ENCODE peak calls at places on chromosomes 1 and 21, in six cellular contexts. B is endothelial cell of umbilical vein; C is CD8-positive, alpha-beta T cell; A is body of pancreas; W is heart left ventricle; Q is IMR-90. P is an unnamed sample.

GRCh38 chr1:39657402-39657801 is 14.5 kb downstream of the NT5C1A start:
- DNase-seq in B (no peak), W (no peak), A (no peak), Q (peak; percentile 35), C (no peak), P (no peak)

GRCh38 chr21:46190491-46191131 is 6.4 kb upstream of the SPATC1L start:
- DNase-seq in Q (no peak), W (no peak), C (no peak), B (no peak), A (no peak), P (no peak)

GRCh38 chr1:47477595-47478080 is 39.8 kb downstream of the FOXD2 start:
- DNase-seq in B (no peak), Q (no peak), A (peak; percentile 51), C (no peak), W (no peak), P (no peak)

GRCh38 chr1:174262747-174263241 is 103.5 kb downstream of the RABGAP1L start:
- DNase-seq in Q (peak; percentile 65), C (no peak), W (no peak), A (no peak), B (peak; percentile 68), P (peak; percentile 81)

GRCh38 chr1:34781071-34781843 is at the start of gene GJB3:
- DNase-seq in B (no peak), Q (no peak), W (no peak), A (no peak), C (no peak), P (peak; percentile 37)

GRCh38 chr21:43338951-43339350 is 88.0 kb downstream of the SIK1 start:
- DNase-seq in C (no peak), B (peak; percentile 71), A (no peak), Q (no peak), W (no peak), P (no peak)

GRCh38 chr21:15079276-15079675 is 14.5 kb upstream of the NRIP1 start:
- DNase-seq in Q (no peak), B (no peak), A (no peak), C (no peak), W (peak; percentile 22), P (no peak)

GRCh38 chr1:94949681-94950661 is 23.1 kb upstream of the CNN3 start:
- DNase-seq in B (peak; percentile 22), A (peak; percentile 70), W (no peak), Q (peak; percentile 85), C (no peak), P (no peak)

GRCh38 chr1:113507552-113508214 is 117.4 kb downstream of the MAGI3 start:
- DNase-seq in W (no peak), Q (no peak), C (no peak), B (no peak), A (no peak), P (no peak)

GRCh38 chr1:216723274-216723780 is at the start of gene ESRRG:
- DNase-seq in W (peak; percentile 84), B (no peak), C (no peak), Q (peak; percentile 17), A (peak; percentile 59), P (peak; percentile 48)

GRCh38 chr1:108780937-108781574 is 34.6 kb downstream of the STXBP3 start:
- DNase-seq in Q (no peak), C (no peak), W (no peak), A (no peak), B (peak; percentile 16), P (no peak)

GRCh38 chr1:241612533-241613505 is 27.4 kb downstream of the CHML start:
- DNase-seq in W (no peak), B (peak; percentile 73), C (no peak), Q (peak; percentile 97), A (no peak), P (peak; percentile 83)

GRCh38 chr1:1873186-1873585 is 17.7 kb downstream of the GNB1 start:
- DNase-seq in A (peak; percentile 55), C (no peak), W (peak; percentile 91), B (no peak), Q (no peak), P (no peak)

GRCh38 chr1:1875932-1876331 is 15.0 kb downstream of the GNB1 start:
- DNase-seq in W (no peak), B (no peak), Q (no peak), A (no peak), C (no peak), P (no peak)

GRCh38 chr1:1877852-1878436 is 12.9 kb downstream of the GNB1 start:
- DNase-seq in B (no peak), W (no peak), Q (no peak), A (no peak), C (no peak), P (no peak)

GRCh38 chr1:1874901-1875300 is 16.0 kb downstream of the GNB1 start:
- DNase-seq in A (no peak), W (no peak), C (no peak), B (no peak), Q (no peak), P (no peak)

GRCh38 chr1:1876335-1876935 is 14.5 kb downstream of the GNB1 start:
- DNase-seq in W (peak; percentile 5), A (no peak), Q (peak; percentile 32), C (no peak), B (no peak), P (no peak)
- H3K4me1 ChIP-seq in W (peaks cover 91% of the 10 kb centered on the region), A (peaks cover 36% of the 10 kb centered on the region), Q (peaks cover 19% of the 10 kb centered on the region), C (peaks cover 72% of the 10 kb centered on the region), B (no peaks in the 10 kb centered on the region), P (peaks cover 37% of the 10 kb centered on the region)

DNA sequence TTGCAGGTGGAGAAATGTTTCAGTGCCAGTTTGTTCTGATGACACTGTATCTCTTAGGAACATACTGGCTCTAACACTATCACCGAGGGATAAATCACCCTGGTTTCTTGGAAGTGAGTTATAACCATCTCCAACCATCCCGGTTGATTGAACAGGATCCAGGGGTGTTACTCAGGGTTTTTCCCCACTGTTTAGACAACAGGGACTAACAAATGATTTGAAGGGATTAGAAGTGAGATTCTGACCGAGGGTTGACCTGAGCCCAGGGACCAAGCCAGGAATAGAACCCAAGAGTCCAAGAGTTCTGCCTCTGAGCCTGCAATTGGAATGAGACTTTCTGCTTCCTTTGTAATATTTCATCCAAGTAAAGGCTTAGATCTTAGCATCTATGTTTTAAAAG is 154.0 kb downstream of the DHRS3 start:
- DNase-seq in A (no peak), W (no peak), Q (no peak), B (no peak), C (no peak), P (no peak)
- H3K27me3 ChIP-seq in A (no peaks in the 10 kb centered on the region), W (no peaks in the 10 kb centered on the region), Q (no peaks in the 10 kb centered on the region), B (no peaks in the 10 kb centered on the region), C (no peaks in the 10 kb centered on the region), P (no peaks in the 10 kb centered on the region)

GRCh38 chr1:178951600-178951999 is 74.1 kb upstream of the FAM20B start:
- DNase-seq in C (no peak), W (no peak), Q (no peak), A (no peak), B (no peak), P (peak; percentile 22)
- H3K4me1 ChIP-seq in C (no peaks in the 10 kb centered on the region), W (peaks cover 11% of the 10 kb centered on the region), Q (peaks cover 3% of the 10 kb centered on the region), A (peaks cover 18% of the 10 kb centered on the region), B (no peaks in the 10 kb centered on the region), P (peaks cover 4% of the 10 kb centered on the region)

DNA sequence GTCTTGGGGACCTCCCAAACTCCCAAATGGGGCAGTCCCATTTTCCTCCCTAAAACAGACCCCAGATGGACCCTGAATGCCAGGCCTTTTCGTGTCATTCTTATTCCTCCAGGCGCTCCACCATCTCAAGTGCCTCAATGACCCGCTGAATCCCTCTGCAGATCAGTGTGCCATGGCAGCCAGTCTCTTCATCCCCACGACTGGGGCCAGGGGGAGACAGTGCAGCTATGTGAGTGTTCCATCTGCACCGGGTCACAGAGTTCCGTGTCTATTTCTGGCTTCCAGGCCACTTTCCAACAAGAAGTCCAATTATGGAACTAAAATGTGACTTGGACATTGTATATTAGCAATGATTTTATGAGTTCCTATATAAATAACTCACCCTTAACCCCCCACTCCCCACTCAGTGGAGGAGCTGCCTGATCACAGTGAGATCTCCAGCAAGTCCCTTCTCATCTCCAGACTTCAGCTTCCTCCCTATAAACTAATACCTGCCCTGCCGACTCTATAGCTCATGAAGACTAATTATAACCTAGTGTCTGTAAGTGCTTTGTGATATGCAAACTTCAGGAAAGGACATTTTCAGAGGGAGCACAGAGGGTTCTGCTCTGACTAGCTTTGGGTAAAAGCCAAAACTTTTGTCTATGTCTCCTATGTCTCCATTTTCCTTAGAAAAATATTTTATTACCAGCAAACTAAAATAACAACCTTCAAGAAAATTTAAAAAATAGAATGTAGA is 56.3 kb upstream of the NFASC start:
- DNase-seq in A (no peak), Q (no peak), W (peak; percentile 63), B (no peak), C (no peak), P (no peak)
- H3K27me3 ChIP-seq in A (no peaks in the 10 kb centered on the region), Q (peaks cover 7% of the 10 kb centered on the region), W (no peaks in the 10 kb centered on the region), B (peaks cover 5% of the 10 kb centered on the region), C (no peaks in the 10 kb centered on the region), P (peaks cover 33% of the 10 kb centered on the region)

GRCh38 chr1:42008264-42008663 is 89.5 kb upstream of the HIVEP3 start:
- DNase-seq in Q (no peak), B (no peak), W (no peak), A (no peak), C (no peak), P (no peak)

GRCh38 chr1:42012852-42013251 is 94.1 kb upstream of the HIVEP3 start:
- DNase-seq in B (no peak), A (no peak), W (no peak), C (no peak), Q (peak; percentile 6), P (no peak)

GRCh38 chr1:42006836-42007235 is 88.1 kb upstream of the HIVEP3 start:
- DNase-seq in W (no peak), A (no peak), B (no peak), C (no peak), Q (peak; percentile 21), P (peak; percentile 8)

GRCh38 chr1:42013881-42014470 is 95.3 kb upstream of the HIVEP3 start:
- DNase-seq in C (no peak), B (peak; percentile 15), W (no peak), A (no peak), Q (no peak), P (no peak)

DNA sequence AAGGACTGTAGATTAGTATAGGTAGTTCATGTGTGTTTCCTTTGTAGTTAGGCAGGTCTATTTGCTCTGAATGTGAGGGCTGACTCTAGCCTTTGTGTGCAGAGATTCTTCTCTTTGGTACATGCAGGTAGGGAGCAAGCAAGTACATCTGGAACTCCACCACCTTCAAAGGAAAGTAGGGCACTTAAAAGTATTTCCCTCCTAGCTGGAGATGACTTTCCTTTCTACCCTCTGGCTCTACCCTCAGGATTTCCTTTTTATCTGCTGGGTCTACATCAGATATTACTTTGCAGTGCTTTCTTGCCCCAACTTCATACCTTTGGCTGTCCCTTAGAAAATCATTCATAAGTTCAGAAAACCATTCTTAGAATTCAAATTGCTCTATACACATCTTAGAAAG is 91.7 kb upstream of the HIVEP3 start:
- DNase-seq in W (no peak), Q (no peak), A (no peak), C (no peak), B (no peak), P (no peak)
- H3K4me1 ChIP-seq in W (peaks cover 7% of the 10 kb centered on the region), Q (no peaks in the 10 kb centered on the region), A (no peaks in the 10 kb centered on the region), C (peaks cover 14% of the 10 kb centered on the region), B (peaks cover 11% of the 10 kb centered on the region), P (peaks cover 14% of the 10 kb centered on the region)

GRCh38 chr1:13643017-13643416 is 57.0 kb upstream of the PRDM2 start:
- DNase-seq in C (no peak), A (no peak), Q (no peak), B (no peak), W (no peak), P (no peak)
- H3K27me3 ChIP-seq in C (no peaks in the 10 kb centered on the region), A (no peaks in the 10 kb centered on the region), Q (no peaks in the 10 kb centered on the region), B (no peaks in the 10 kb centered on the region), W (no peaks in the 10 kb centered on the region), P (peaks cover 5% of the 10 kb centered on the region)

GRCh38 chr1:36067871-36068270 is 16.0 kb upstream of the TEKT2 start:
- DNase-seq in B (no peak), Q (no peak), A (no peak), W (no peak), C (no peak), P (no peak)
- H3K4me1 ChIP-seq in B (no peaks in the 10 kb centered on the region), Q (no peaks in the 10 kb centered on the region), A (no peaks in the 10 kb centered on the region), W (no peaks in the 10 kb centered on the region), C (no peaks in the 10 kb centered on the region), P (no peaks in the 10 kb centered on the region)

GRCh38 chr1:154502066-154502741 is at the start of the genes SHE and TDRD10:
- DNase-seq in W (peak; percentile 74), Q (no peak), A (no peak), C (no peak), B (peak; percentile 63), P (no peak)
- H3K27me3 ChIP-seq in W (peaks cover 28% of the 10 kb centered on the region), Q (peaks cover 71% of the 10 kb centered on the region), A (no peaks in the 10 kb centered on the region), C (peaks cover 15% of the 10 kb centered on the region), B (no peaks in the 10 kb centered on the region), P (peaks cover 51% of the 10 kb centered on the region)

P was measured in adipocyte.